ENCODE peak calls at places on chromosomes 11 and 22, in eight cellular contexts. X is nucleus accumbens; S is NCI-H1417; V is WTC11; U is right cardiac atrium; T is stimulated activated naive B cell treated with anti-CD40 and anti-IgM and Interleukin-4, amounts not matched to agents 10 μg/mL and 1 μg/mL and 100 μg/mL, for 72 hours; I is iris pigment epithelial cell; P is retinal pigment epithelial cell. E is an unnamed sample.

GRCh38 chr11:108278546-108278945 is 55.7 kb downstream of the ATM start:
- DNase-seq in X (no peak), I (peak), P (no peak), T (no peak), U (no peak), S (peak), V (no peak), E (peak)

GRCh38 chr11:121575250-121575962 is 122.6 kb upstream of the SORL1-AS1 start:
- DNase-seq in S (no peak), X (no peak), I (peak), U (peak), T (peak), P (no peak), V (no peak), E (no peak)

GRCh38 chr22:19761500-19762314 is 1.1 kb downstream of the TBX1 start:
- DNase-seq in P (no peak), S (no peak), X (no peak), I (no peak), U (peak), T (no peak), V (peak), E (peak)

GRCh38 chr11:35163209-35163608 is 24.2 kb downstream of the CD44 start:
- DNase-seq in S (no peak), T (no peak), P (no peak), I (no peak), U (no peak), V (no peak), X (no peak), E (no peak)

GRCh38 chr11:118358071-118358470 is 1.3 kb upstream of the UBE4A start:
- DNase-seq in T (no peak), X (no peak), S (no peak), U (no peak), I (no peak), V (no peak), P (no peak), E (no peak)

GRCh38 chr11:63768232-63769043 is at the start of gene ZFTA:
- DNase-seq in X (no peak), S (peak), P (no peak), U (peak), T (peak), I (peak), V (peak), E (peak)

GRCh38 chr11:132336781-132337535 is 966.5 kb downstream of the NTM start:
- DNase-seq in T (no peak), X (no peak), S (no peak), U (no peak), V (no peak), P (no peak), I (no peak), E (no peak)

GRCh38 chr11:125443767-125444311 is 52.2 kb downstream of the FEZ1 start:
- DNase-seq in X (no peak), U (no peak), S (peak), P (no peak), V (peak), T (no peak), I (no peak), E (peak)

GRCh38 chr22:20762233-20762796 is 11.6 kb upstream of the SERPIND1 start:
- DNase-seq in U (no peak), T (no peak), V (no peak), X (no peak), P (no peak), S (no peak), I (no peak), E (no peak)

GRCh38 chr11:94706211-94706610 is 61.9 kb upstream of the AMOTL1 start:
- DNase-seq in S (no peak), I (peak), V (no peak), P (no peak), U (no peak), T (no peak), X (no peak), E (peak)

GRCh38 chr11:12016246-12016645 is 7.8 kb upstream of the DKK3 start:
- DNase-seq in T (no peak), V (no peak), P (no peak), X (no peak), U (no peak), I (no peak), S (no peak), E (no peak)

GRCh38 chr11:11461473-11461872 is 108.4 kb upstream of the CSNK2A3 start:
- DNase-seq in X (no peak), S (no peak), I (no peak), U (peak), T (no peak), P (no peak), V (no peak), E (no peak)

GRCh38 chr11:125337836-125338235 is 158.2 kb downstream of the FEZ1 start:
- DNase-seq in U (no peak), V (no peak), S (no peak), P (no peak), T (no peak), X (no peak), I (no peak), E (no peak)

GRCh38 chr22:47586038-47586437 is 823.6 kb downstream of the TBC1D22A start:
- DNase-seq in X (no peak), S (no peak), T (no peak), P (no peak), V (no peak), I (no peak), U (no peak), E (no peak)

GRCh38 chr22:27195104-27195503 is 537.7 kb downstream of the MIAT start:
- DNase-seq in U (peak), P (no peak), V (no peak), X (no peak), T (no peak), I (no peak), S (no peak), E (no peak)

GRCh38 chr11:1470681-1471611 is 15.6 kb downstream of the MOB2 start:
- DNase-seq in U (peak), P (no peak), T (no peak), I (no peak), S (no peak), X (no peak), V (no peak), E (no peak)

GRCh38 chr11:35185696-35186095 is 46.7 kb downstream of the CD44 start:
- DNase-seq in V (no peak), X (no peak), I (peak), T (no peak), S (no peak), U (no peak), P (no peak), E (no peak)

GRCh38 chr22:35777335-35777975 is 59.8 kb downstream of the APOL5 start:
- DNase-seq in T (no peak), P (peak), X (no peak), I (peak), S (no peak), U (no peak), V (no peak), E (peak)